ENCODE peak calls at places on chromosomes 5 and 9, in nine cellular contexts. One of them, this sample, is unnamed.
A peak's percentile ranks its signal among the peaks of the same experiment; 100 is the strongest.

GRCh38 chr5:120895659-120896058 is 431.6 kb downstream of the PRR16 start:
- DNase-seq in fibroblast of lung: no peak
- DNase-seq in activated CD8-positive, alpha-beta T cell treated with anti-CD3 and anti-CD28 coated beads for 36 hours: no peak
- DNase-seq in heart left ventricle: no peak
- DNase-seq in WTC11: no peak
- DNase-seq in RWPE2: no peak
- DNase-seq in left ventricle myocardium inferior: no peak
- DNase-seq in left lung: no peak
- DNase-seq in brain microvascular endothelial cell: no peak
- DNase-seq in this sample: no peak

GRCh38 chr5:154047324-154047723 is 8.6 kb downstream of the MFAP3 start:
- DNase-seq in left lung: no peak
- DNase-seq in WTC11: no peak
- DNase-seq in heart left ventricle: no peak
- DNase-seq in fibroblast of lung: no peak
- DNase-seq in brain microvascular endothelial cell: no peak
- DNase-seq in left ventricle myocardium inferior: no peak
- DNase-seq in activated CD8-positive, alpha-beta T cell treated with anti-CD3 and anti-CD28 coated beads for 36 hours: no peak
- DNase-seq in RWPE2: no peak
- DNase-seq in this sample: no peak

GRCh38 chr5:72234898-72235297 is 85.1 kb downstream of the MRPS27 start:
- DNase-seq in brain microvascular endothelial cell: no peak
- DNase-seq in left ventricle myocardium inferior: no peak
- DNase-seq in fibroblast of lung: no peak
- DNase-seq in left lung: no peak
- DNase-seq in heart left ventricle: no peak
- DNase-seq in WTC11: no peak
- DNase-seq in RWPE2: no peak
- DNase-seq in activated CD8-positive, alpha-beta T cell treated with anti-CD3 and anti-CD28 coated beads for 36 hours: peak; percentile 8
- DNase-seq in this sample: no peak

GRCh38 chr5:177393206-177393765 is 7.2 kb downstream of the PFN3 start:
- DNase-seq in activated CD8-positive, alpha-beta T cell treated with anti-CD3 and anti-CD28 coated beads for 36 hours: no peak
- DNase-seq in brain microvascular endothelial cell: no peak
- DNase-seq in RWPE2: no peak
- DNase-seq in WTC11: no peak
- DNase-seq in left ventricle myocardium inferior: no peak
- DNase-seq in heart left ventricle: no peak
- DNase-seq in fibroblast of lung: no peak
- DNase-seq in left lung: no peak
- DNase-seq in this sample: no peak

GRCh38 chr5:1909346-1909985 is 26.7 kb upstream of the IRX4 start:
- DNase-seq in activated CD8-positive, alpha-beta T cell treated with anti-CD3 and anti-CD28 coated beads for 36 hours: no peak
- DNase-seq in fibroblast of lung: no peak
- DNase-seq in left lung: no peak
- DNase-seq in RWPE2: peak; percentile 55
- DNase-seq in left ventricle myocardium inferior: no peak
- DNase-seq in heart left ventricle: no peak
- DNase-seq in brain microvascular endothelial cell: no peak
- DNase-seq in WTC11: no peak
- DNase-seq in this sample: no peak

GRCh38 chr5:98775962-98776687 is 2.7 kb downstream of the RGMB start:
- DNase-seq in brain microvascular endothelial cell: peak; percentile 85
- DNase-seq in left ventricle myocardium inferior: no peak
- DNase-seq in activated CD8-positive, alpha-beta T cell treated with anti-CD3 and anti-CD28 coated beads for 36 hours: no peak
- DNase-seq in left lung: no peak
- DNase-seq in RWPE2: no peak
- DNase-seq in heart left ventricle: no peak
- DNase-seq in fibroblast of lung: peak; percentile 84
- DNase-seq in WTC11: no peak
- DNase-seq in this sample: no peak

GRCh38 chr9:96199006-96199405 is 103.0 kb downstream of the HSD17B3 start:
- DNase-seq in activated CD8-positive, alpha-beta T cell treated with anti-CD3 and anti-CD28 coated beads for 36 hours: no peak
- DNase-seq in brain microvascular endothelial cell: no peak
- DNase-seq in left lung: no peak
- DNase-seq in heart left ventricle: no peak
- DNase-seq in fibroblast of lung: no peak
- DNase-seq in RWPE2: no peak
- DNase-seq in WTC11: no peak
- DNase-seq in left ventricle myocardium inferior: no peak
- DNase-seq in this sample: no peak

GRCh38 chr5:137621861-137622823 is 113.7 kb downstream of the KLHL3 start:
- DNase-seq in fibroblast of lung: no peak
- DNase-seq in left lung: no peak
- DNase-seq in left ventricle myocardium inferior: peak; percentile 62
- DNase-seq in brain microvascular endothelial cell: peak; percentile 63
- DNase-seq in heart left ventricle: peak; percentile 76
- DNase-seq in activated CD8-positive, alpha-beta T cell treated with anti-CD3 and anti-CD28 coated beads for 36 hours: no peak
- DNase-seq in WTC11: no peak
- DNase-seq in RWPE2: no peak
- DNase-seq in this sample: no peak

GRCh38 chr5:160269017-160269416 is 39.7 kb downstream of the FABP6 start:
- DNase-seq in WTC11: no peak
- DNase-seq in brain microvascular endothelial cell: peak; percentile 67
- DNase-seq in activated CD8-positive, alpha-beta T cell treated with anti-CD3 and anti-CD28 coated beads for 36 hours: no peak
- DNase-seq in fibroblast of lung: peak; percentile 88
- DNase-seq in left ventricle myocardium inferior: peak; percentile 90
- DNase-seq in left lung: peak; percentile 93
- DNase-seq in heart left ventricle: peak; percentile 91
- DNase-seq in RWPE2: no peak
- DNase-seq in this sample: no peak

GRCh38 chr9:68492801-68493200 is 47.9 kb downstream of the TMEM252 start:
- DNase-seq in fibroblast of lung: no peak
- DNase-seq in RWPE2: no peak
- DNase-seq in activated CD8-positive, alpha-beta T cell treated with anti-CD3 and anti-CD28 coated beads for 36 hours: no peak
- DNase-seq in brain microvascular endothelial cell: no peak
- DNase-seq in heart left ventricle: no peak
- DNase-seq in left ventricle myocardium inferior: no peak
- DNase-seq in left lung: no peak
- DNase-seq in WTC11: no peak
- DNase-seq in this sample: no peak

GRCh38 chr5:111364992-111365391 is 140.8 kb downstream of the CAMK4 start:
- DNase-seq in activated CD8-positive, alpha-beta T cell treated with anti-CD3 and anti-CD28 coated beads for 36 hours: no peak
- DNase-seq in brain microvascular endothelial cell: peak; percentile 32
- DNase-seq in RWPE2: no peak
- DNase-seq in left ventricle myocardium inferior: no peak
- DNase-seq in WTC11: no peak
- DNase-seq in fibroblast of lung: peak; percentile 23
- DNase-seq in left lung: no peak
- DNase-seq in heart left ventricle: no peak
- DNase-seq in this sample: no peak

DNA sequence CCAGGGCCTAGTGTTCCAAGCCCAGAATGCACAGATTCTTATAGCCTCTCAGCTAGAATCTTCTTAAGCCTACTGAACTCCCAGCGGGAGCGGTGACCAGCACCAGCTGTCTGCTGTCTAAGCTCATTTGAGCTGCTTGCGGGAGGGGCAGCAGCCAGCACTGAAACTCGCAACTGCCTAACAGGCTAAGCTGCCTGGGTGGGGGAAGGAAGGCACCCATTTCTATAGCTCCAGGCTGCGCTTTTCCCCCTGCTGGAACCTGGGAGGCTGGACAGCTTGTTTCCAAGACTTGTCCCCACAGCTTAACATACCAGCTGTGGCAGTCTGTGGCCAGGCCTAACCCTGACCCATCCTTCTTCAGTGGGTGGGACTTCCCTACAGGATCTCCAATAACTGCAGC is 512.9 kb downstream of the EFNA5 start:
- DNase-seq in activated CD8-positive, alpha-beta T cell treated with anti-CD3 and anti-CD28 coated beads for 36 hours: no peak
- DNase-seq in left ventricle myocardium inferior: no peak
- DNase-seq in WTC11: no peak
- DNase-seq in heart left ventricle: no peak
- DNase-seq in RWPE2: no peak
- DNase-seq in fibroblast of lung: no peak
- DNase-seq in left lung: peak; percentile 33
- DNase-seq in brain microvascular endothelial cell: no peak
- DNase-seq in this sample: no peak
- TF ChIP-seq CTCF in activated CD8-positive, alpha-beta T cell treated with anti-CD3 and anti-CD28 coated beads for 36 hours: no peak
- TF ChIP-seq CTCF in left ventricle myocardium inferior: no peak
- TF ChIP-seq CTCF in WTC11: no peak
- TF ChIP-seq CTCF in heart left ventricle: no peak
- TF ChIP-seq CTCF in RWPE2: no peak
- TF ChIP-seq CTCF in fibroblast of lung: no peak
- TF ChIP-seq CTCF in left lung: no peak
- TF ChIP-seq CTCF in brain microvascular endothelial cell: no peak
- TF ChIP-seq CTCF in this sample: no peak

DNA sequence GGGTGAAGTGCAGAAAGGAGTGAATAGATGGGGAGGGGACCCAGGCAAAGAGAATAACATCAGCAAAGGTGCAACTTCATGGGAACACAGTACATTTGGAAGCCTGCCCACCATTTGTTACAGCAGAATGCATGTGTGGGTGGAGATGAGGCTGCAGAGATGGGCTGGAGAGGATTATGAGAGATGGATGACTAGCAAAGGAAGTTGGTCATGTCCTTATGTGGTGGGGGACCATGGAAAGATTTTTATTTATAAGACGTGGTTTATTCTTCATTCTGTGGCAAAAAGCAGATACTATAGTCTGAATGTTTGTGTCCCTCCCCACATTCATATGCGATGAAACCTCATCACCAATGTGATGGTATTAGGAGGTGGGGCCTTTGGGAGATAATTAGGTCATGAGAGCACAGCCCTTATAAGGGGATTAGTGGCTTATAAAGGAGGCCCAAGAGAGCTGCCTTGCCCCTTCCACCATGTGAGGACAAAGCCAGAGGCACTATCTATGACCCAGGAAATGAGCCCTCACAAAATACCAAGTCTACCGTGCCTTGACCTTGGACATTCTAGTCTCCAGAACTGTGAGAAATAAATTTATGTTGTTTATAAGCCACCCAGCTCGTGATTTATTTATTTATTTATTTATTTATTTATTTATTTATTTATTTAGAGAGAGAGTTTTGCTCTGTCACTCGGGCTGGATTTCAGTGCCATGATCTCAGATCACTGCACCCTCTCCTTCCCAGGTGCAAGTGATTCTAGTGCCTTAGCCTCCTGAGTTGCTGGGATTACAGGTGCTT is 483.7 kb downstream of the RAB3C start:
- DNase-seq in fibroblast of lung: no peak
- DNase-seq in brain microvascular endothelial cell: peak; percentile 89
- DNase-seq in RWPE2: no peak
- DNase-seq in left ventricle myocardium inferior: no peak
- DNase-seq in WTC11: no peak
- DNase-seq in heart left ventricle: no peak
- DNase-seq in activated CD8-positive, alpha-beta T cell treated with anti-CD3 and anti-CD28 coated beads for 36 hours: no peak
- DNase-seq in left lung: no peak
- DNase-seq in this sample: no peak
- TF ChIP-seq CTCF in fibroblast of lung: no peak
- TF ChIP-seq CTCF in brain microvascular endothelial cell: no peak
- TF ChIP-seq CTCF in RWPE2: no peak
- TF ChIP-seq CTCF in left ventricle myocardium inferior: no peak
- TF ChIP-seq CTCF in WTC11: no peak
- TF ChIP-seq CTCF in heart left ventricle: no peak
- TF ChIP-seq CTCF in activated CD8-positive, alpha-beta T cell treated with anti-CD3 and anti-CD28 coated beads for 36 hours: no peak
- TF ChIP-seq CTCF in left lung: no peak
- TF ChIP-seq CTCF in this sample: no peak

GRCh38 chr9:98045234-98046160 is 11.0 kb upstream of the NANS start:
- DNase-seq in activated CD8-positive, alpha-beta T cell treated with anti-CD3 and anti-CD28 coated beads for 36 hours: peak; percentile 52
- DNase-seq in RWPE2: no peak
- DNase-seq in brain microvascular endothelial cell: no peak
- DNase-seq in fibroblast of lung: no peak
- DNase-seq in left ventricle myocardium inferior: no peak
- DNase-seq in left lung: no peak
- DNase-seq in heart left ventricle: no peak
- DNase-seq in WTC11: no peak
- DNase-seq in this sample: no peak
- TF ChIP-seq CTCF in activated CD8-positive, alpha-beta T cell treated with anti-CD3 and anti-CD28 coated beads for 36 hours: peak; percentile 35
- TF ChIP-seq CTCF in RWPE2: no peak
- TF ChIP-seq CTCF in brain microvascular endothelial cell: no peak
- TF ChIP-seq CTCF in fibroblast of lung: no peak
- TF ChIP-seq CTCF in left ventricle myocardium inferior: no peak
- TF ChIP-seq CTCF in left lung: no peak
- TF ChIP-seq CTCF in heart left ventricle: no peak
- TF ChIP-seq CTCF in WTC11: no peak
- TF ChIP-seq CTCF in this sample: peak; percentile 20

DNA sequence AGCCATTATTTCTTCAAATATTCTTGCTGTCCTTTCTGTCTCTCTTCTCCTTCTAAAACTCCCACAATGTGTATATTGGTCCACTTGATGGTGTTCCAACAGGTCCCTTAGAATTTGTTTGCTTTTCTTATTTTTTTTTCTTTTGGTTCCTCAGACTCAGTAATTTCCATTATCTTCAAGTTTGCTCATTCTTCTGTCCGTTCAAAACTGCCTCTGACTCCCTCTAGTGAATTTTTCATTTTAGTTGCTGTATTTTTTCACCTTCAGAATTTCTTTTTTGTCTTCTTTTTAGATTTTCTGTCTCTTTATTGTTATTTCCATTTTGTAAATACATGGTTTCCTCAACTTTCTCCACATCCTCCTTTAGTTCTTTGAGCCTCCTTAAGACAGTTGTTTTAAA is 6.4 kb upstream of the SRP19 start:
- DNase-seq in left lung: no peak
- DNase-seq in brain microvascular endothelial cell: no peak
- DNase-seq in left ventricle myocardium inferior: no peak
- DNase-seq in RWPE2: no peak
- DNase-seq in activated CD8-positive, alpha-beta T cell treated with anti-CD3 and anti-CD28 coated beads for 36 hours: no peak
- DNase-seq in fibroblast of lung: no peak
- DNase-seq in heart left ventricle: no peak
- DNase-seq in WTC11: no peak
- DNase-seq in this sample: no peak
- TF ChIP-seq CTCF in left lung: no peak
- TF ChIP-seq CTCF in brain microvascular endothelial cell: no peak
- TF ChIP-seq CTCF in left ventricle myocardium inferior: no peak
- TF ChIP-seq CTCF in RWPE2: no peak
- TF ChIP-seq CTCF in activated CD8-positive, alpha-beta T cell treated with anti-CD3 and anti-CD28 coated beads for 36 hours: no peak
- TF ChIP-seq CTCF in fibroblast of lung: no peak
- TF ChIP-seq CTCF in heart left ventricle: no peak
- TF ChIP-seq CTCF in WTC11: no peak
- TF ChIP-seq CTCF in this sample: no peak

GRCh38 chr5:135396459-135397055 is 2.5 kb downstream of the MACROH2A1 start:
- DNase-seq in heart left ventricle: no peak
- DNase-seq in WTC11: no peak
- DNase-seq in RWPE2: no peak
- DNase-seq in activated CD8-positive, alpha-beta T cell treated with anti-CD3 and anti-CD28 coated beads for 36 hours: no peak
- DNase-seq in left lung: no peak
- DNase-seq in fibroblast of lung: no peak
- DNase-seq in brain microvascular endothelial cell: no peak
- DNase-seq in left ventricle myocardium inferior: no peak
- DNase-seq in this sample: peak; percentile 8

GRCh38 chr5:135400866-135401265 is 1.8 kb upstream of the MACROH2A1 start:
- DNase-seq in left lung: no peak
- DNase-seq in brain microvascular endothelial cell: no peak
- DNase-seq in activated CD8-positive, alpha-beta T cell treated with anti-CD3 and anti-CD28 coated beads for 36 hours: no peak
- DNase-seq in WTC11: no peak
- DNase-seq in left ventricle myocardium inferior: no peak
- DNase-seq in heart left ventricle: no peak
- DNase-seq in RWPE2: no peak
- DNase-seq in fibroblast of lung: no peak
- DNase-seq in this sample: no peak

GRCh38 chr5:135398160-135398854 is 724 bp downstream of the MACROH2A1 start:
- DNase-seq in RWPE2: no peak
- DNase-seq in brain microvascular endothelial cell: no peak
- DNase-seq in activated CD8-positive, alpha-beta T cell treated with anti-CD3 and anti-CD28 coated beads for 36 hours: peak; percentile 71
- DNase-seq in left ventricle myocardium inferior: no peak
- DNase-seq in left lung: peak; percentile 85
- DNase-seq in heart left ventricle: no peak
- DNase-seq in WTC11: peak; percentile 65
- DNase-seq in fibroblast of lung: peak; percentile 26
- DNase-seq in this sample: peak; percentile 38

GRCh38 chr5:135399838-135400542 is 959 bp upstream of the MACROH2A1 start:
- DNase-seq in left lung: no peak
- DNase-seq in activated CD8-positive, alpha-beta T cell treated with anti-CD3 and anti-CD28 coated beads for 36 hours: no peak
- DNase-seq in WTC11: peak; percentile 62
- DNase-seq in brain microvascular endothelial cell: no peak
- DNase-seq in RWPE2: no peak
- DNase-seq in fibroblast of lung: peak; percentile 16
- DNase-seq in heart left ventricle: no peak
- DNase-seq in left ventricle myocardium inferior: no peak
- DNase-seq in this sample: no peak

GRCh38 chr5:135398855-135399837 is at the start of gene MACROH2A1:
- DNase-seq in brain microvascular endothelial cell: peak; percentile 75
- DNase-seq in activated CD8-positive, alpha-beta T cell treated with anti-CD3 and anti-CD28 coated beads for 36 hours: peak; percentile 87
- DNase-seq in fibroblast of lung: peak; percentile 85
- DNase-seq in heart left ventricle: peak; percentile 92
- DNase-seq in RWPE2: peak; percentile 91
- DNase-seq in left ventricle myocardium inferior: peak; percentile 92
- DNase-seq in left lung: peak; percentile 99
- DNase-seq in WTC11: peak; percentile 78
- DNase-seq in this sample: peak; percentile 92
- TF ChIP-seq CTCF in brain microvascular endothelial cell: no peak
- TF ChIP-seq CTCF in activated CD8-positive, alpha-beta T cell treated with anti-CD3 and anti-CD28 coated beads for 36 hours: no peak
- TF ChIP-seq CTCF in fibroblast of lung: no peak
- TF ChIP-seq CTCF in heart left ventricle: no peak
- TF ChIP-seq CTCF in RWPE2: no peak
- TF ChIP-seq CTCF in left ventricle myocardium inferior: peak; percentile 31
- TF ChIP-seq CTCF in left lung: no peak
- TF ChIP-seq CTCF in WTC11: no peak
- TF ChIP-seq CTCF in this sample: no peak